ENCODE peak calls at places on chromosome 20, in nine cellular contexts. A is fibroblast of lung; U is sigmoid colon; Y is prostate gland; T is tibial artery; D is PC-9; R is PC-3; F is CD8-positive, alpha-beta T cell; X is dorsolateral prefrontal cortex. B is an unnamed sample.

GRCh38 chr20:4012631-4013030 is 2.7 kb downstream of the RNF24 start:
- DNase-seq in A (peak), U (no peak), Y (no peak), T (no peak), D (peak), R (peak), F (no peak), X (no peak), B (no peak)

GRCh38 chr20:15847415-15847814 is 725.8 kb downstream of the KIF16B start:
- DNase-seq in A (no peak), U (no peak), Y (no peak), T (no peak), D (no peak), R (no peak), F (no peak), X (no peak), B (no peak)

GRCh38 chr20:53227523-53227922 is 255.4 kb downstream of the TSHZ2 start:
- DNase-seq in A (peak), U (no peak), Y (no peak), T (no peak), D (no peak), R (no peak), F (no peak), X (no peak), B (no peak)

GRCh38 chr20:9955646-9956045 is 79.1 kb upstream of the ANKEF1 start:
- DNase-seq in A (no peak), U (no peak), Y (no peak), T (no peak), D (no peak), R (peak), F (no peak), X (no peak), B (no peak)

GRCh38 chr20:47964174-47964573 is 178.9 kb upstream of the SULF2 start:
- DNase-seq in A (no peak), U (no peak), Y (no peak), T (no peak), D (no peak), R (no peak), F (no peak), X (no peak), B (no peak)

GRCh38 chr20:11755071-11755881 is 162.4 kb upstream of the BTBD3 start:
- DNase-seq in A (no peak), U (peak), Y (no peak), T (no peak), D (no peak), R (peak), F (no peak), X (no peak), B (no peak)

GRCh38 chr20:62332421-62332820 is 29.6 kb downstream of the ADRM1 start:
- DNase-seq in A (no peak), U (no peak), Y (no peak), T (no peak), D (no peak), R (no peak), F (no peak), X (no peak), B (peak)

GRCh38 chr20:54848262-54848661 is 372.9 kb downstream of the DOK5 start:
- DNase-seq in A (no peak), U (no peak), Y (no peak), T (no peak), D (no peak), R (no peak), F (no peak), X (no peak), B (no peak)

GRCh38 chr20:4322499-4322898 is 307.1 kb upstream of the RNF24 start:
- DNase-seq in A (no peak), U (no peak), Y (no peak), T (no peak), D (no peak), R (no peak), F (no peak), X (no peak), B (no peak)

GRCh38 chr20:43959079-43959919 is 44.6 kb downstream of the TOX2 start:
- DNase-seq in A (peak), U (no peak), Y (no peak), T (no peak), D (no peak), R (peak), F (peak), X (no peak), B (peak)

GRCh38 chr20:39645130-39645529 is 683.0 kb downstream of the DHX35 start:
- DNase-seq in A (no peak), U (no peak), Y (no peak), T (no peak), D (no peak), R (no peak), F (no peak), X (no peak), B (no peak)

GRCh38 chr20:14919473-14920157 is 582.2 kb upstream of the FLRT3 start:
- DNase-seq in A (no peak), U (no peak), Y (peak), T (no peak), D (peak), R (peak), F (no peak), X (no peak), B (peak)

GRCh38 chr20:7196481-7196880 is 429.0 kb downstream of the BMP2 start:
- DNase-seq in A (no peak), U (no peak), Y (no peak), T (no peak), D (no peak), R (peak), F (no peak), X (no peak), B (no peak)

GRCh38 chr20:34710568-34710839 is 6.4 kb downstream of the TP53INP2 start:
- DNase-seq in A (no peak), U (no peak), Y (no peak), T (no peak), D (no peak), R (no peak), F (no peak), X (no peak), B (no peak)

GRCh38 chr20:22507240-22507961 is 77.0 kb downstream of the FOXA2 start:
- DNase-seq in A (no peak), U (no peak), Y (no peak), T (no peak), D (no peak), R (no peak), F (no peak), X (no peak), B (no peak)

GRCh38 chr20:57255183-57255582 is 11.3 kb downstream of the BMP7 start:
- DNase-seq in A (no peak), U (no peak), Y (no peak), T (no peak), D (no peak), R (no peak), F (no peak), X (no peak), B (no peak)

GRCh38 chr20:58930496-58930895 is 50.6 kb upstream of the NELFCD start:
- DNase-seq in A (no peak), U (no peak), Y (no peak), T (no peak), D (no peak), R (peak), F (no peak), X (no peak), B (no peak)

GRCh38 chr20:19210426-19211155 is 1.9 kb upstream of the SLC24A3 start:
- DNase-seq in A (no peak), U (peak), Y (no peak), T (no peak), D (no peak), R (no peak), F (no peak), X (no peak), B (no peak)

GRCh38 chr20:58888521-58889333 is 36.2 kb downstream of the GNAS start:
- DNase-seq in A (peak), U (peak), Y (peak), T (peak), D (peak), R (peak), F (peak), X (peak), B (peak)

DNA sequence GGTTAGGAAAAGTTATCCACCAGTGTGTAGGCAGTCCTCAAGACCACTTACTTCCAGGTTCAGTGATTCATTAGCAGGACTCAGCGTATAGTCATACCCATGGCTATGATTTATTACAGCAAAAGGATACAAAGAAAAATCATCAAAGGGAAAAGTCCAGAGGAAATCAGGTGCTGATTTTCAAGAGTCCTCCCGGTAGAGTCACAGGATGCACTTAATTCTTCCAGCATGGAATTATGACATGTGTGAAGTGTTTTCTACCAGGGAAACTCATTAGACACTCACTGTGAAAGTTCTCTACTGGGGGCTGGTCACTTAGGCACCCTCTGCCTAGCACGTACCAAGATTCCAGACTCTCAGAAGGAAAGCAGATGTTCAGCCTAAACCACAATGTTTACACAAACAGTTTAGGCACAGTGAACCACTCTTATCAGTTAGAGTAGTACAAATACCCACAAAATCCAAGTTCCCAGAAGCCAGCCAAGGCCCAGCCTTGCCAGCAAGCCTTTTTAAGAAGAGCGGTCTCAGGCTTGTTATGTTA is 10.2 kb downstream of the WFDC3 start:
- DNase-seq in A (peak), U (no peak), Y (no peak), T (peak), D (peak), R (peak), F (no peak), X (no peak), B (no peak)
- H3K27ac ChIP-seq in A (peak), U (peak), Y (peak), T (peak), D (peak), R (peak), F (no peak), X (no peak), B (peak)

GRCh38 chr20:5508044-5508443 is 191.3 kb upstream of the PROKR2 start:
- DNase-seq in A (no peak), U (no peak), Y (no peak), T (no peak), D (no peak), R (no peak), F (no peak), X (no peak), B (no peak)
- TF ChIP-seq CTCF in A (no peak), U (no peak), Y (no peak), T (no peak), D (no peak), R (no peak), F (no peak), X (no peak), B (no peak)

GRCh38 chr20:31740656-31741323 is 1.7 kb downstream of the TPX2 start:
- DNase-seq in A (no peak), U (no peak), Y (no peak), T (no peak), D (no peak), R (no peak), F (no peak), X (no peak), B (no peak)
- H3K4me3 ChIP-seq in A (peak), U (no peak), Y (no peak), T (no peak), D (peak), R (peak), F (no peak), X (no peak), B (peak)

GRCh38 chr20:46062621-46063020 is 27.1 kb downstream of the NCOA5 start:
- DNase-seq in A (no peak), U (peak), Y (no peak), T (no peak), D (peak), R (no peak), F (no peak), X (no peak), B (peak)

GRCh38 chr20:46062151-46062550 is 27.6 kb downstream of the NCOA5 start:
- DNase-seq in A (no peak), U (no peak), Y (no peak), T (no peak), D (peak), R (no peak), F (no peak), X (no peak), B (no peak)

GRCh38 chr20:46058656-46059281 is 29.8 kb downstream of the SLC12A5 start:
- DNase-seq in A (no peak), U (peak), Y (no peak), T (no peak), D (no peak), R (no peak), F (no peak), X (no peak), B (peak)

GRCh38 chr20:46060975-46061374 is 28.8 kb downstream of the NCOA5 start:
- DNase-seq in A (no peak), U (no peak), Y (no peak), T (no peak), D (peak), R (no peak), F (no peak), X (no peak), B (no peak)

DNA sequence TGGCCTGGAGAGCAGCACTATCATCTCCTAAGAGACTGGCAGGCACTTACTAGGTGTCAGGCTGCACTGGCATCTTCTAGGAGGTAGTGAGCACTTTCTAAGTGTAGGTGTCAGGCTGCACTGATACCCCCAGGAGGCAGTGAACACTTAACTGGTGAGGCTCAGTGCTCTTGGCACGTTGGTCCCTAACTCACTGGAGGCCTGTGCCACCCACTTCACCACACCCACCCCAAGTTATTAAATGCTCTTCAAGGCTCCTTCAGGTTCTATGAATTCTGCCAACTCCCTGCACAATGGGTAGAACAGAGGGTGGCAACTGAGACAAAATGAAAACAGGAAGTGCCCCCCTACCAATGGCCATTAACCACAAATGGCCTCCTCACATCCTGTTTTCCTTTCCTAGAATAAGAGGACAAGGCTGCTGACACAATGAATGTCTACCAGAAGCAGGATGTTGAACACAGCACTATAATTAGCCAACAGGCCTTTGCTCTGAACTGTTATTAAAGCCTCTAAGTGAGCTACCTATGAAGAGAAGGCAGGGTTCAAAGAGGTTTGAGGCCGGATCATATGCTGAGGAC is 29.4 kb downstream of the NCOA5 start:
- DNase-seq in A (no peak), U (no peak), Y (no peak), T (no peak), D (peak), R (no peak), F (no peak), X (no peak), B (no peak)
- H3K27ac ChIP-seq in A (no peak), U (no peak), Y (no peak), T (no peak), D (no peak), R (no peak), F (no peak), X (no peak), B (no peak)

GRCh38 chr20:37131486-37131885 is 35.7 kb upstream of the RBL1 start:
- DNase-seq in A (no peak), U (no peak), Y (no peak), T (no peak), D (no peak), R (no peak), F (no peak), X (no peak), B (no peak)
- TF ChIP-seq CTCF in A (no peak), U (no peak), Y (no peak), T (no peak), D (no peak), R (no peak), F (no peak), X (no peak), B (no peak)

GRCh38 chr20:50852085-50852484 is 57.2 kb downstream of the BCAS4 start:
- DNase-seq in A (no peak), U (no peak), Y (no peak), T (no peak), D (no peak), R (no peak), F (no peak), X (no peak), B (no peak)

GRCh38 chr20:50845566-50846211 is 50.8 kb downstream of the BCAS4 start:
- DNase-seq in A (no peak), U (no peak), Y (no peak), T (no peak), D (no peak), R (no peak), F (no peak), X (no peak), B (peak)

GRCh38 chr20:50850721-50851286 is 55.9 kb downstream of the BCAS4 start:
- DNase-seq in A (no peak), U (no peak), Y (no peak), T (no peak), D (no peak), R (no peak), F (no peak), X (no peak), B (peak)

GRCh38 chr20:50848341-50848808 is 53.5 kb downstream of the BCAS4 start:
- DNase-seq in A (peak), U (peak), Y (peak), T (peak), D (no peak), R (no peak), F (no peak), X (no peak), B (peak)

GRCh38 chr20:50848846-50849673 is 54.2 kb downstream of the BCAS4 start:
- DNase-seq in A (no peak), U (no peak), Y (no peak), T (no peak), D (no peak), R (no peak), F (no peak), X (no peak), B (peak)
- H3K4me3 ChIP-seq in A (no peak), U (peak), Y (no peak), T (peak), D (no peak), R (no peak), F (no peak), X (no peak), B (no peak)

DNA sequence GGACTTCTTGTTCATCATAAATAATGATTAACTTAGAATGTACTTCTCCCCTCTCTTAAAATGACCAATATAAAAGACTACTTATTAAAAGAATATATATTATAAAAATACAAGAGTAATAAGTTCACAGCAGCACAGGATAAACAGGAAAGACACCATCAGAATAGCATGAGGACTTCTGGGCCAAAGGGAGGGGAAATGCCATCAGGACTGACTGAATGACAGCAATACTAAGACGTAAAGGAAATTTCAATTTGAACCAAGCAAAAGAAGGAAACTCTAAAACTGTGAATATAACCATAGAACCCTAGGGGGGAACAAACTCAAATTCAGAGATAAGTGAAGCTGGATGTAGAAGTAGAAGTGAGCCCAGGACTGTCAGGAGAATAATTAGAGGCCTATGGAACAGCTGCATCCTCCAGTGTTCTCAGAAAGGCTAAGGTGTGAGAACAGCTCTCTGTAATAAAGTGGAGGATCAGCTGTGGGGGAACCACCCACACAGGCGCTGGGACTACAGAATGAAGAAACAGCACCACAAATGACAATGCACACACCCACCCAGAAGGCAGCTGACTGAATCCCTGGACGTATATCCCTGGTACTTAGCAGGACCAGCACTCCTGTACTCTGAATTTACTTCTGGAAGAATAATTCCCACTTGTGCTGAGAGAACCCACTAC is 37.8 kb downstream of the ZHX3 start:
- DNase-seq in A (no peak), U (no peak), Y (no peak), T (no peak), D (no peak), R (no peak), F (no peak), X (peak), B (no peak)
- H3K27ac ChIP-seq in A (peak), U (no peak), Y (no peak), T (no peak), D (no peak), R (no peak), F (no peak), X (peak), B (no peak)

GRCh38 chr20:49132995-49133451 is 55.1 kb downstream of the STAU1 start:
- DNase-seq in A (peak), U (no peak), Y (peak), T (no peak), D (peak), R (peak), F (no peak), X (no peak), B (no peak)
- TF ChIP-seq CTCF in A (peak), U (peak), Y (peak), T (peak), D (peak), R (peak), F (peak), X (peak), B (peak)

B was measured in RWPE2.